ENCODE peak calls at places on chromosome 1, in five cellular contexts. One of them, this sample, is unnamed. For H3K36me3, the result is how much of the 10 kb centered on the place peaks cover.

GRCh38 chr1:89897347-89898133 is 76.7 kb downstream of the LRRC8D start:
- DNase-seq in PC-9: no peak
- DNase-seq in sigmoid colon: no peak
- DNase-seq in hepatocyte: no peak
- DNase-seq in RWPE2: no peak
- DNase-seq in this sample: no peak

GRCh38 chr1:218384576-218384975 is 39.4 kb downstream of the TGFB2 start:
- DNase-seq in PC-9: no peak
- DNase-seq in sigmoid colon: no peak
- DNase-seq in hepatocyte: no peak
- DNase-seq in RWPE2: no peak
- DNase-seq in this sample: no peak

GRCh38 chr1:219702551-219703215 is 89.8 kb upstream of the ZC3H11B start:
- DNase-seq in PC-9: no peak
- DNase-seq in sigmoid colon: no peak
- DNase-seq in hepatocyte: no peak
- DNase-seq in RWPE2: no peak
- DNase-seq in this sample: no peak

GRCh38 chr1:182739545-182739944 is 50.0 kb upstream of the NPL start:
- DNase-seq in PC-9: no peak
- DNase-seq in sigmoid colon: no peak
- DNase-seq in hepatocyte: peak
- DNase-seq in RWPE2: no peak
- DNase-seq in this sample: no peak

GRCh38 chr1:168468042-168468809 is 75.6 kb downstream of the XCL2 start:
- DNase-seq in PC-9: no peak
- DNase-seq in sigmoid colon: no peak
- DNase-seq in hepatocyte: no peak
- DNase-seq in RWPE2: no peak
- DNase-seq in this sample: no peak

GRCh38 chr1:110554871-110555801 is 36.2 kb upstream of the KCNA10 start:
- DNase-seq in PC-9: no peak
- DNase-seq in sigmoid colon: no peak
- DNase-seq in hepatocyte: peak
- DNase-seq in RWPE2: no peak
- DNase-seq in this sample: no peak

GRCh38 chr1:116767782-116768382 is 13.7 kb downstream of the CD2 start:
- DNase-seq in PC-9: no peak
- DNase-seq in sigmoid colon: no peak
- DNase-seq in hepatocyte: no peak
- DNase-seq in RWPE2: no peak
- DNase-seq in this sample: no peak

GRCh38 chr1:910311-910880 is 13.3 kb upstream of the SAMD11 start:
- DNase-seq in PC-9: no peak
- DNase-seq in sigmoid colon: peak
- DNase-seq in hepatocyte: peak
- DNase-seq in RWPE2: peak
- DNase-seq in this sample: no peak

GRCh38 chr1:203091761-203092330 is 6.0 kb upstream of the MYOG start:
- DNase-seq in PC-9: no peak
- DNase-seq in sigmoid colon: no peak
- DNase-seq in hepatocyte: no peak
- DNase-seq in RWPE2: no peak
- DNase-seq in this sample: no peak

GRCh38 chr1:19229229-19229628 is 19.2 kb upstream of the UBR4 start:
- DNase-seq in PC-9: no peak
- DNase-seq in sigmoid colon: no peak
- DNase-seq in hepatocyte: no peak
- DNase-seq in RWPE2: no peak
- DNase-seq in this sample: no peak
- H3K36me3 ChIP-seq in PC-9: under half
- H3K36me3 ChIP-seq in sigmoid colon: under half
- H3K36me3 ChIP-seq in hepatocyte: under half
- H3K36me3 ChIP-seq in RWPE2: half or more
- H3K36me3 ChIP-seq in this sample: under half

DNA sequence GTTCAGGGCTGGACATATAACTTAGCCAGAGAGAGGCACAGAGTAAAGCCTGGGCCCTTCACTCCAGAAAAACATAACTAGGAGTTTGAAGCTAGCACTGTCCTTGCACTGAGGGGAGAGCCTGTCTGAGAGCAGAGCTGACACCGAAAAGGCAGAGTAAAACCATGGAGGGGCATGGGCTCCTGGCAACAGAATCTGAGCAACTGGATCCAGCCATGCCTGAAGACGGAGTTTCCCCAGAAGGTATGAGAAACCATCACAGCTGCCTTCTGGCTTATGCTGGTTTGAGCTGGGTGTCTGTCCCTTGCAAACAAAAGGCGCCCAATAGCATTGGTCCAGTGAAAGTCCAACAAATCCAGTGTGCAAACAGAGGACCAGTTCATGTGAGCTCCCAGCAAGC is 137.5 kb downstream of the NPHP4 start:
- DNase-seq in PC-9: no peak
- DNase-seq in sigmoid colon: no peak
- DNase-seq in hepatocyte: no peak
- DNase-seq in RWPE2: no peak
- DNase-seq in this sample: no peak
- H3K4me3 ChIP-seq in PC-9: no peak
- H3K4me3 ChIP-seq in sigmoid colon: no peak
- H3K4me3 ChIP-seq in hepatocyte: no peak
- H3K4me3 ChIP-seq in RWPE2: no peak
- H3K4me3 ChIP-seq in this sample: no peak

GRCh38 chr1:32127780-32128179 is 19.9 kb downstream of the KPNA6 start:
- DNase-seq in PC-9: no peak
- DNase-seq in sigmoid colon: no peak
- DNase-seq in hepatocyte: no peak
- DNase-seq in RWPE2: no peak
- DNase-seq in this sample: no peak
- TF ChIP-seq CTCF in PC-9: no peak
- TF ChIP-seq CTCF in sigmoid colon: no peak
- TF ChIP-seq CTCF in hepatocyte: no peak
- TF ChIP-seq CTCF in RWPE2: no peak
- TF ChIP-seq CTCF in this sample: no peak

DNA sequence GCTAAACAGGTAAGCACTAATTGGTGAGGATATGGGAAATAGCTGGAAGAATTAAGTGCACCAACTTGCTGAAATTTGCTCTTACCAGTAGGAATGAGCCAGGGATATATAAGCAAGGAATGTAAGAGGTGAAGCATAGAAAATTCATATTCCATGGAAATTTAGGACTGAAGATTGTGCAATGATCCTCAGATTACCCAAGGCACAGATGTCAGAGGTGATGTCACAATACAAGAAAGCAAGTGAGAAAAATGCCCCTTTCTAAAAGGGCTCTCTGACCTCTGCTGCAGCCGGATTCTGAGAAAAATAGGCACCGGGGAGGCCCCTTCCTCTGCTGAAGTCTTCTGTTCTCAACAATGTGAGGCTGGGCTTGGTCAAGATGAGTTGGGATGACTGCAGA is 112.3 kb upstream of the ZNF678 start:
- DNase-seq in PC-9: no peak
- DNase-seq in sigmoid colon: no peak
- DNase-seq in hepatocyte: no peak
- DNase-seq in RWPE2: no peak
- DNase-seq in this sample: no peak
- H3K36me3 ChIP-seq in PC-9: under half
- H3K36me3 ChIP-seq in sigmoid colon: under half
- H3K36me3 ChIP-seq in hepatocyte: under half
- H3K36me3 ChIP-seq in RWPE2: under half
- H3K36me3 ChIP-seq in this sample: under half

DNA sequence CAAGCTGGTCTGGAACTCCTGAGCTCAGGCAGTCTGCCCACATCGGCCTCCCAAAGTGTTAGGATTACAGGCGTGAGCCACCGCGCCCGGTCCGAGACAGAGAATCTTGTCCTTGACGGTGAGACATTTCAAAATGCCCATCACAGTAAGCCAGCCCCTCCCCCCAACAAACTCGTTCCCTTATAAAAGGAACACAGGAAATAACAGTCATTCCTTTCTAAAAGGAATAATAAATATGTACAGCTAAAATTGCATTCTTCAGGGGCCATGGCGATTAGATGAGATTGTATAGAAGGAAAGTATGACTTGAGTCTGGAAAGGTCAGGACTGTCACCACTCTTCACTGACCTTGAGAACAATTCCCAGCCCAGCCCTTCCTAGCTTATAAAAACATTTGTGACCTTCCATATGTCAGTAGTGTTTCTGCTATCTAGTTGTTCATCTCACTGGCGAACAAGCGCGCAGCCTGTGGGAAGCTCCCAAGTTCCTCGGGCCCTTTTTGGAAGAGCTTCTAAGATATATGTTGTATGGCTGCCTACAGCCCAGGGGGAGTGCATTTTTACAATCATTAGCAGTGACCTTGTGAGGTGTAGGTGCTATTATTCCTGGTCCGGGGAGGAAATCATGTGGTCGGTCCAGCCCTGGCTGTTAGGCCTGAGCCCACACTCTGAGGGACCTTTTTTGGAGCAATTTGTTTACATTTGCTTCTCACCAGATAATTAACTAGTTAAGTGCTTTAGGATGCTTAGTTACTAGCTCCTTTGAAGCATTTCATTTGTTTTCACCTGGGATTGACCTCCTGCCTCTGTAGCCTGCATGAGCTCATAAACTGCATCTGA is 8.7 kb downstream of the SZRD1 start:
- DNase-seq in PC-9: no peak
- DNase-seq in sigmoid colon: no peak
- DNase-seq in hepatocyte: no peak
- DNase-seq in RWPE2: no peak
- DNase-seq in this sample: no peak
- H3K4me3 ChIP-seq in PC-9: no peak
- H3K4me3 ChIP-seq in sigmoid colon: peak
- H3K4me3 ChIP-seq in hepatocyte: no peak
- H3K4me3 ChIP-seq in RWPE2: no peak
- H3K4me3 ChIP-seq in this sample: no peak

DNA sequence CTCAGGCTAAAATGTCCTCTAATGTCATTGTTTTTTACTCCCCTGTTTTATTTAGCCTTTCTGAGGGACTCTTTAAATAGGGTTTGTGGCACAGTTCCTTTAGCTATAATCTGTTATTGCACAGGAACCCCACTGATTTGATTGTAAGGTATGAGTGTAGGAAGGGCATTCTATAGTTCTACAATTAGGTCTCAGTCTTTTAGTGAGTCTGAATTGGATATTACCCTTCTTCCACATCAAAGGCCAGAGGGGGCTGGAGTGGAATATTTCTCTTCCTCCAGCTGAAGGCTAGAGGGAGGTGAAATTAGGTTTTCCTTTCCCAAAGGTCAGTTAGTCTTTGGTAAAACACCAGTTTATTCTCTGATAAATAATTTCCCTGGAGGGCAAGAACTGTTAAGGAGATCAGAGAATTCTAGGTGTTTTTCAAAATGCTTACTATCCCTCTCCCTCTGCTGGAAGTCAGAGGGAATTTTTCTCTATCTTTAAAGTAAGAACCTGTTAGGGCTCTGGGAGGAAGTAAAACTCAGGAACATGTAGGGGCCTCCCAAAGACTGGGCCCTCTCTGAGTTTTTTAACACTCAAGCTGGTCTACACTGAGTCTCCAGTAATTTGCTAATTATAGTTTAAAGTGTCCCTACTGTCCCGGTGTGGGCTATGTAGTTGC is 176.3 kb upstream of the ZNHIT6 start:
- DNase-seq in PC-9: no peak
- DNase-seq in sigmoid colon: no peak
- DNase-seq in hepatocyte: peak
- DNase-seq in RWPE2: no peak
- DNase-seq in this sample: no peak
- TF ChIP-seq CTCF in PC-9: peak
- TF ChIP-seq CTCF in sigmoid colon: no peak
- TF ChIP-seq CTCF in hepatocyte: peak
- TF ChIP-seq CTCF in RWPE2: peak
- TF ChIP-seq CTCF in this sample: peak

DNA sequence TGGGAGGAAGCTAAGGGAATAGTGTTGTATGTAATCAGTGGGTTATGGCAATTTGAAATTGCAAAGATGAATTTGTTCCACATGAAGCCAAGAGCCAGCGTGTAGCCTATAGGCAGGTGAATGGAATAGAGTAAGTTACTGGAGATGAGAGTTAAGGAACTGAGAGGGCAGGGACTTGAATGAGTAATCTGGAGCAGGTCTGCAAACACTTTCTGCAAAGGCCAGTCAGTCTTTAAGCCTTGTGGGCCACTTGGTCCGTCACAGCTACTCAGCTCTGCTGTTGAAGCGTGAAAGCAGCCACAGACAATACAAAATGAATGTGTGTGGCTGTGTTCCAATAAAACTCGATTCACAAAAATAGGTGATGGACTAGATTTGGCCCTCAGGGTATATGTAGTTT is 29.2 kb downstream of the SZT2 start:
- DNase-seq in PC-9: no peak
- DNase-seq in sigmoid colon: no peak
- DNase-seq in hepatocyte: no peak
- DNase-seq in RWPE2: no peak
- DNase-seq in this sample: no peak
- H3K36me3 ChIP-seq in PC-9: under half
- H3K36me3 ChIP-seq in sigmoid colon: half or more
- H3K36me3 ChIP-seq in hepatocyte: under half
- H3K36me3 ChIP-seq in RWPE2: half or more
- H3K36me3 ChIP-seq in this sample: under half

This sample was measured in kidney epithelial cell.